ENCODE peak calls at places on chromosomes 1 and 21, in nine cellular contexts. One of them, this sample, is unnamed.

GRCh38 chr1:240044620-240045019 is 47.1 kb upstream of the FMN2 start:
- DNase-seq in SK-N-SH: no peak
- DNase-seq in fibroblast of mammary gland: peak; percentile 48
- DNase-seq in neural progenitor cell: no peak
- DNase-seq in RWPE1: no peak
- DNase-seq in brain microvascular endothelial cell: no peak
- DNase-seq in lung: no peak
- DNase-seq in type B pancreatic cell: no peak
- DNase-seq in AG10803: peak; percentile 71
- DNase-seq in this sample: peak; percentile 28

GRCh38 chr1:109499661-109500536 is 6.0 kb downstream of the CYB561D1 start:
- DNase-seq in SK-N-SH: peak; percentile 42
- DNase-seq in fibroblast of mammary gland: peak; percentile 61
- DNase-seq in neural progenitor cell: peak; percentile 64
- DNase-seq in RWPE1: no peak
- DNase-seq in brain microvascular endothelial cell: peak; percentile 26
- DNase-seq in lung: peak; percentile 56
- DNase-seq in type B pancreatic cell: no peak
- DNase-seq in AG10803: peak; percentile 65
- DNase-seq in this sample: no peak

GRCh38 chr1:38622197-38622596 is 237.4 kb downstream of the RRAGC start:
- DNase-seq in SK-N-SH: no peak
- DNase-seq in fibroblast of mammary gland: no peak
- DNase-seq in neural progenitor cell: no peak
- DNase-seq in RWPE1: no peak
- DNase-seq in brain microvascular endothelial cell: no peak
- DNase-seq in lung: no peak
- DNase-seq in type B pancreatic cell: no peak
- DNase-seq in AG10803: no peak
- DNase-seq in this sample: no peak

GRCh38 chr1:180912211-180912800 is 391 bp upstream of the KIAA1614 start:
- DNase-seq in SK-N-SH: no peak
- DNase-seq in fibroblast of mammary gland: peak; percentile 39
- DNase-seq in neural progenitor cell: peak; percentile 82
- DNase-seq in RWPE1: peak; percentile 20
- DNase-seq in brain microvascular endothelial cell: no peak
- DNase-seq in lung: no peak
- DNase-seq in type B pancreatic cell: no peak
- DNase-seq in AG10803: peak; percentile 46
- DNase-seq in this sample: no peak

GRCh38 chr1:31759266-31760023 is 4.7 kb downstream of the ADGRB2 start:
- DNase-seq in SK-N-SH: peak; percentile 54
- DNase-seq in fibroblast of mammary gland: peak; percentile 43
- DNase-seq in neural progenitor cell: peak; percentile 61
- DNase-seq in RWPE1: no peak
- DNase-seq in brain microvascular endothelial cell: no peak
- DNase-seq in lung: no peak
- DNase-seq in type B pancreatic cell: no peak
- DNase-seq in AG10803: no peak
- DNase-seq in this sample: no peak

GRCh38 chr1:219788091-219788490 is 140.3 kb downstream of the SLC30A10 start:
- DNase-seq in SK-N-SH: no peak
- DNase-seq in fibroblast of mammary gland: no peak
- DNase-seq in neural progenitor cell: no peak
- DNase-seq in RWPE1: no peak
- DNase-seq in brain microvascular endothelial cell: peak; percentile 64
- DNase-seq in lung: no peak
- DNase-seq in type B pancreatic cell: no peak
- DNase-seq in AG10803: no peak
- DNase-seq in this sample: no peak

GRCh38 chr1:63063367-63063766 is 259.0 kb upstream of the FOXD3 start:
- DNase-seq in SK-N-SH: no peak
- DNase-seq in fibroblast of mammary gland: no peak
- DNase-seq in neural progenitor cell: peak; percentile 26
- DNase-seq in RWPE1: no peak
- DNase-seq in brain microvascular endothelial cell: no peak
- DNase-seq in lung: no peak
- DNase-seq in type B pancreatic cell: no peak
- DNase-seq in AG10803: no peak
- DNase-seq in this sample: no peak

GRCh38 chr1:161209790-161210409 is 5.2 kb upstream of the FCER1G start:
- DNase-seq in SK-N-SH: peak; percentile 84
- DNase-seq in fibroblast of mammary gland: peak; percentile 75
- DNase-seq in neural progenitor cell: peak; percentile 90
- DNase-seq in RWPE1: peak; percentile 85
- DNase-seq in brain microvascular endothelial cell: peak; percentile 59
- DNase-seq in lung: peak; percentile 84
- DNase-seq in type B pancreatic cell: peak; percentile 81
- DNase-seq in AG10803: peak; percentile 63
- DNase-seq in this sample: no peak

GRCh38 chr1:82258887-82259286 is 458.2 kb downstream of the ADGRL2 start:
- DNase-seq in SK-N-SH: no peak
- DNase-seq in fibroblast of mammary gland: no peak
- DNase-seq in neural progenitor cell: no peak
- DNase-seq in RWPE1: no peak
- DNase-seq in brain microvascular endothelial cell: no peak
- DNase-seq in lung: no peak
- DNase-seq in type B pancreatic cell: no peak
- DNase-seq in AG10803: no peak
- DNase-seq in this sample: no peak

GRCh38 chr1:242146640-242147039 is 147.7 kb upstream of the MAP1LC3C start:
- DNase-seq in SK-N-SH: no peak
- DNase-seq in fibroblast of mammary gland: peak; percentile 5
- DNase-seq in neural progenitor cell: no peak
- DNase-seq in RWPE1: peak; percentile 4
- DNase-seq in brain microvascular endothelial cell: no peak
- DNase-seq in lung: no peak
- DNase-seq in type B pancreatic cell: no peak
- DNase-seq in AG10803: no peak
- DNase-seq in this sample: no peak

GRCh38 chr1:15155760-15156743 is 2.5 kb downstream of the TMEM51 start:
- DNase-seq in SK-N-SH: peak; percentile 57
- DNase-seq in fibroblast of mammary gland: no peak
- DNase-seq in neural progenitor cell: no peak
- DNase-seq in RWPE1: no peak
- DNase-seq in brain microvascular endothelial cell: no peak
- DNase-seq in lung: no peak
- DNase-seq in type B pancreatic cell: no peak
- DNase-seq in AG10803: no peak
- DNase-seq in this sample: no peak

GRCh38 chr1:77671836-77672235 is 10.6 kb downstream of the ZZZ3 start:
- DNase-seq in SK-N-SH: no peak
- DNase-seq in fibroblast of mammary gland: peak; percentile 47
- DNase-seq in neural progenitor cell: no peak
- DNase-seq in RWPE1: no peak
- DNase-seq in brain microvascular endothelial cell: peak; percentile 44
- DNase-seq in lung: no peak
- DNase-seq in type B pancreatic cell: no peak
- DNase-seq in AG10803: peak; percentile 44
- DNase-seq in this sample: no peak

GRCh38 chr1:59316497-59317128 is 19.7 kb downstream of the FGGY start:
- DNase-seq in SK-N-SH: no peak
- DNase-seq in fibroblast of mammary gland: no peak
- DNase-seq in neural progenitor cell: no peak
- DNase-seq in RWPE1: no peak
- DNase-seq in brain microvascular endothelial cell: peak; percentile 24
- DNase-seq in lung: no peak
- DNase-seq in type B pancreatic cell: no peak
- DNase-seq in AG10803: peak; percentile 66
- DNase-seq in this sample: no peak

GRCh38 chr21:42370894-42371654 is 4.7 kb upstream of the TFF1 start:
- DNase-seq in SK-N-SH: no peak
- DNase-seq in fibroblast of mammary gland: no peak
- DNase-seq in neural progenitor cell: no peak
- DNase-seq in RWPE1: no peak
- DNase-seq in brain microvascular endothelial cell: no peak
- DNase-seq in lung: no peak
- DNase-seq in type B pancreatic cell: no peak
- DNase-seq in AG10803: no peak
- DNase-seq in this sample: no peak

GRCh38 chr1:1873186-1873585 is 17.7 kb downstream of the GNB1 start:
- DNase-seq in SK-N-SH: no peak
- DNase-seq in fibroblast of mammary gland: no peak
- DNase-seq in neural progenitor cell: no peak
- DNase-seq in RWPE1: no peak
- DNase-seq in brain microvascular endothelial cell: no peak
- DNase-seq in lung: no peak
- DNase-seq in type B pancreatic cell: no peak
- DNase-seq in AG10803: no peak
- DNase-seq in this sample: no peak

GRCh38 chr1:54132485-54132884 is 20.3 kb downstream of the CDCP2 start:
- DNase-seq in SK-N-SH: no peak
- DNase-seq in fibroblast of mammary gland: no peak
- DNase-seq in neural progenitor cell: no peak
- DNase-seq in RWPE1: no peak
- DNase-seq in brain microvascular endothelial cell: no peak
- DNase-seq in lung: no peak
- DNase-seq in type B pancreatic cell: no peak
- DNase-seq in AG10803: no peak
- DNase-seq in this sample: no peak

GRCh38 chr1:233675893-233676292 is 62.0 kb downstream of the KCNK1 start:
- DNase-seq in SK-N-SH: no peak
- DNase-seq in fibroblast of mammary gland: no peak
- DNase-seq in neural progenitor cell: no peak
- DNase-seq in RWPE1: no peak
- DNase-seq in brain microvascular endothelial cell: no peak
- DNase-seq in lung: no peak
- DNase-seq in type B pancreatic cell: no peak
- DNase-seq in AG10803: no peak
- DNase-seq in this sample: no peak
- TF ChIP-seq CTCF in SK-N-SH: no peak
- TF ChIP-seq CTCF in fibroblast of mammary gland: no peak
- TF ChIP-seq CTCF in neural progenitor cell: no peak
- TF ChIP-seq CTCF in RWPE1: no peak
- TF ChIP-seq CTCF in brain microvascular endothelial cell: no peak
- TF ChIP-seq CTCF in lung: no peak
- TF ChIP-seq CTCF in type B pancreatic cell: no peak
- TF ChIP-seq CTCF in AG10803: no peak
- TF ChIP-seq CTCF in this sample: no peak

GRCh38 chr1:155466996-155467395 is 95.6 kb downstream of the ASH1L start:
- DNase-seq in SK-N-SH: no peak
- DNase-seq in fibroblast of mammary gland: peak; percentile 89
- DNase-seq in neural progenitor cell: no peak
- DNase-seq in RWPE1: peak; percentile 46
- DNase-seq in brain microvascular endothelial cell: peak; percentile 77
- DNase-seq in lung: no peak
- DNase-seq in type B pancreatic cell: no peak
- DNase-seq in AG10803: peak; percentile 77
- DNase-seq in this sample: no peak
- TF ChIP-seq CTCF in SK-N-SH: no peak
- TF ChIP-seq CTCF in fibroblast of mammary gland: no peak
- TF ChIP-seq CTCF in neural progenitor cell: no peak
- TF ChIP-seq CTCF in RWPE1: no peak
- TF ChIP-seq CTCF in brain microvascular endothelial cell: no peak
- TF ChIP-seq CTCF in lung: no peak
- TF ChIP-seq CTCF in type B pancreatic cell: no peak
- TF ChIP-seq CTCF in AG10803: no peak
- TF ChIP-seq CTCF in this sample: no peak

GRCh38 chr1:225567789-225568188 is 85.1 kb downstream of the ENAH start:
- DNase-seq in SK-N-SH: no peak
- DNase-seq in fibroblast of mammary gland: peak; percentile 18
- DNase-seq in neural progenitor cell: peak; percentile 25
- DNase-seq in RWPE1: no peak
- DNase-seq in brain microvascular endothelial cell: peak; percentile 18
- DNase-seq in lung: no peak
- DNase-seq in type B pancreatic cell: no peak
- DNase-seq in AG10803: no peak
- DNase-seq in this sample: no peak
- TF ChIP-seq CTCF in SK-N-SH: peak; percentile 34
- TF ChIP-seq CTCF in fibroblast of mammary gland: peak; percentile 5
- TF ChIP-seq CTCF in neural progenitor cell: peak; percentile 43
- TF ChIP-seq CTCF in RWPE1: no peak
- TF ChIP-seq CTCF in brain microvascular endothelial cell: peak; percentile 49
- TF ChIP-seq CTCF in lung: no peak
- TF ChIP-seq CTCF in type B pancreatic cell: peak; percentile 38
- TF ChIP-seq CTCF in AG10803: peak; percentile 6
- TF ChIP-seq CTCF in this sample: no peak

DNA sequence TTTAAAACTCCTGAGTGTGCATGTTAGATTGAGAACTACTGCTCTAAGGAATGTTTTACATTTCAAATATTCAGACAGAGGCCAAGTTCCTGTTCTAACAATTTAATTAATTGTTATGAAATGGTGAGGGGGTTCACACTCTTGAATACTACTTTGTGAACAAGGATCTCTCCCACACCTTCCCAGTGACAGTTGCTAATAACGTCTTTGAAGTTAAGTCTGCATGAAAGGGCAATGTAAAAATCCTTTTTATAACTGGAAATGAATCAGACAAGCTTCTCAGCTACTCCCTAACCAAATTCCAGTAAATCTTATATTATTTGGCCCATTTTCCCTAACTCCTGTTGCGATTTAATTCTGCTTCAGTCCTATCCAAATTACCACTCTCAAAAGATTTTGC is 828.5 kb upstream of the ADAMTS5 start:
- DNase-seq in SK-N-SH: no peak
- DNase-seq in fibroblast of mammary gland: no peak
- DNase-seq in neural progenitor cell: no peak
- DNase-seq in RWPE1: no peak
- DNase-seq in brain microvascular endothelial cell: no peak
- DNase-seq in lung: no peak
- DNase-seq in type B pancreatic cell: no peak
- DNase-seq in AG10803: no peak
- DNase-seq in this sample: no peak
- TF ChIP-seq CTCF in SK-N-SH: no peak
- TF ChIP-seq CTCF in fibroblast of mammary gland: no peak
- TF ChIP-seq CTCF in neural progenitor cell: no peak
- TF ChIP-seq CTCF in RWPE1: no peak
- TF ChIP-seq CTCF in brain microvascular endothelial cell: no peak
- TF ChIP-seq CTCF in lung: no peak
- TF ChIP-seq CTCF in type B pancreatic cell: no peak
- TF ChIP-seq CTCF in AG10803: no peak
- TF ChIP-seq CTCF in this sample: no peak